ENCODE peak calls at places on chromosomes 4 and X, in nine cellular contexts. One of them, this sample, is unnamed.

GRCh38 chr4:94995684-94996394 is 238.1 kb downstream of the BMPR1B start:
- DNase-seq in tibial artery: no peak
- DNase-seq in neural progenitor cell: peak; percentile 82
- DNase-seq in GM23248: peak; percentile 56
- DNase-seq in transverse colon: no peak
- DNase-seq in cardiac muscle cell: peak; percentile 37
- DNase-seq in mesendoderm: peak; percentile 76
- DNase-seq in mucosa of descending colon: no peak
- DNase-seq in MM.1S: no peak
- DNase-seq in this sample: no peak

GRCh38 chrX:1443496-1444075 is 9.1 kb downstream of the ASMTL start:
- DNase-seq in tibial artery: no peak
- DNase-seq in neural progenitor cell: no peak
- DNase-seq in GM23248: no peak
- DNase-seq in transverse colon: no peak
- DNase-seq in cardiac muscle cell: no peak
- DNase-seq in mesendoderm: no peak
- DNase-seq in mucosa of descending colon: peak; percentile 25
- DNase-seq in MM.1S: no peak
- DNase-seq in this sample: peak; percentile 55

GRCh38 chr4:79917246-79917645 is 155.8 kb downstream of the ANTXR2 start:
- DNase-seq in tibial artery: no peak
- DNase-seq in neural progenitor cell: peak; percentile 66
- DNase-seq in GM23248: peak; percentile 66
- DNase-seq in transverse colon: peak; percentile 22
- DNase-seq in cardiac muscle cell: no peak
- DNase-seq in mesendoderm: peak; percentile 85
- DNase-seq in mucosa of descending colon: no peak
- DNase-seq in MM.1S: peak; percentile 45
- DNase-seq in this sample: no peak

GRCh38 chrX:24846551-24847170 is 152.9 kb downstream of the POLA1 start:
- DNase-seq in tibial artery: peak; percentile 29
- DNase-seq in neural progenitor cell: no peak
- DNase-seq in GM23248: peak; percentile 52
- DNase-seq in transverse colon: no peak
- DNase-seq in cardiac muscle cell: no peak
- DNase-seq in mesendoderm: no peak
- DNase-seq in mucosa of descending colon: no peak
- DNase-seq in MM.1S: no peak
- DNase-seq in this sample: no peak

GRCh38 chr4:81030617-81031388 is at the start of gene BMP3:
- DNase-seq in tibial artery: no peak
- DNase-seq in neural progenitor cell: peak; percentile 74
- DNase-seq in GM23248: peak; percentile 52
- DNase-seq in transverse colon: peak; percentile 73
- DNase-seq in cardiac muscle cell: peak; percentile 50
- DNase-seq in mesendoderm: peak; percentile 31
- DNase-seq in mucosa of descending colon: peak; percentile 57
- DNase-seq in MM.1S: no peak
- DNase-seq in this sample: no peak

GRCh38 chr4:151530783-151531182 is 121.8 kb downstream of the FHIP1A start:
- DNase-seq in tibial artery: no peak
- DNase-seq in neural progenitor cell: no peak
- DNase-seq in GM23248: peak; percentile 19
- DNase-seq in transverse colon: no peak
- DNase-seq in cardiac muscle cell: peak; percentile 12
- DNase-seq in mesendoderm: no peak
- DNase-seq in mucosa of descending colon: no peak
- DNase-seq in MM.1S: no peak
- DNase-seq in this sample: no peak

GRCh38 chr4:148445071-148445902 is 3.1 kb upstream of the NR3C2 start:
- DNase-seq in tibial artery: peak; percentile 44
- DNase-seq in neural progenitor cell: peak; percentile 85
- DNase-seq in GM23248: peak; percentile 42
- DNase-seq in transverse colon: peak; percentile 79
- DNase-seq in cardiac muscle cell: peak; percentile 62
- DNase-seq in mesendoderm: peak; percentile 44
- DNase-seq in mucosa of descending colon: peak; percentile 85
- DNase-seq in MM.1S: peak; percentile 55
- DNase-seq in this sample: peak; percentile 78

GRCh38 chr4:82710202-82710929 is 88.2 kb downstream of the SCD5 start:
- DNase-seq in tibial artery: no peak
- DNase-seq in neural progenitor cell: peak; percentile 18
- DNase-seq in GM23248: peak; percentile 9
- DNase-seq in transverse colon: no peak
- DNase-seq in cardiac muscle cell: no peak
- DNase-seq in mesendoderm: peak; percentile 93
- DNase-seq in mucosa of descending colon: no peak
- DNase-seq in MM.1S: no peak
- DNase-seq in this sample: no peak

GRCh38 chr4:87005690-87006461 is 71.1 kb downstream of the AFF1 start:
- DNase-seq in tibial artery: no peak
- DNase-seq in neural progenitor cell: peak; percentile 52
- DNase-seq in GM23248: peak; percentile 54
- DNase-seq in transverse colon: peak; percentile 34
- DNase-seq in cardiac muscle cell: peak; percentile 37
- DNase-seq in mesendoderm: peak; percentile 59
- DNase-seq in mucosa of descending colon: no peak
- DNase-seq in MM.1S: peak; percentile 75
- DNase-seq in this sample: no peak

GRCh38 chr4:22339491-22339890 is 176.4 kb downstream of the ADGRA3 start:
- DNase-seq in tibial artery: no peak
- DNase-seq in neural progenitor cell: no peak
- DNase-seq in GM23248: no peak
- DNase-seq in transverse colon: no peak
- DNase-seq in cardiac muscle cell: no peak
- DNase-seq in mesendoderm: no peak
- DNase-seq in mucosa of descending colon: no peak
- DNase-seq in MM.1S: no peak
- DNase-seq in this sample: no peak

GRCh38 chrX:39856472-39857121 is 241.2 kb downstream of the BCOR start:
- DNase-seq in tibial artery: no peak
- DNase-seq in neural progenitor cell: no peak
- DNase-seq in GM23248: no peak
- DNase-seq in transverse colon: no peak
- DNase-seq in cardiac muscle cell: no peak
- DNase-seq in mesendoderm: no peak
- DNase-seq in mucosa of descending colon: no peak
- DNase-seq in MM.1S: no peak
- DNase-seq in this sample: no peak

GRCh38 chr4:26074672-26075071 is 160.7 kb downstream of the SMIM20 start:
- DNase-seq in tibial artery: no peak
- DNase-seq in neural progenitor cell: no peak
- DNase-seq in GM23248: no peak
- DNase-seq in transverse colon: no peak
- DNase-seq in cardiac muscle cell: no peak
- DNase-seq in mesendoderm: peak; percentile 18
- DNase-seq in mucosa of descending colon: no peak
- DNase-seq in MM.1S: no peak
- DNase-seq in this sample: no peak

GRCh38 chr4:117400039-117400835 is 314.9 kb upstream of the TRAM1L1 start:
- DNase-seq in tibial artery: no peak
- DNase-seq in neural progenitor cell: no peak
- DNase-seq in GM23248: peak; percentile 7
- DNase-seq in transverse colon: no peak
- DNase-seq in cardiac muscle cell: no peak
- DNase-seq in mesendoderm: peak; percentile 51
- DNase-seq in mucosa of descending colon: no peak
- DNase-seq in MM.1S: no peak
- DNase-seq in this sample: no peak

GRCh38 chr4:3419836-3420605 is 21.7 kb upstream of the HGFAC start:
- DNase-seq in tibial artery: no peak
- DNase-seq in neural progenitor cell: no peak
- DNase-seq in GM23248: no peak
- DNase-seq in transverse colon: no peak
- DNase-seq in cardiac muscle cell: no peak
- DNase-seq in mesendoderm: no peak
- DNase-seq in mucosa of descending colon: no peak
- DNase-seq in MM.1S: no peak
- DNase-seq in this sample: peak; percentile 33

GRCh38 chr4:3860913-3861636 is 94.9 kb downstream of the ADRA2C start:
- DNase-seq in tibial artery: no peak
- DNase-seq in neural progenitor cell: no peak
- DNase-seq in GM23248: no peak
- DNase-seq in transverse colon: no peak
- DNase-seq in cardiac muscle cell: no peak
- DNase-seq in mesendoderm: no peak
- DNase-seq in mucosa of descending colon: no peak
- DNase-seq in MM.1S: no peak
- DNase-seq in this sample: no peak

GRCh38 chrX:31423575-31424284 is 351.9 kb upstream of the FTHL17 start:
- DNase-seq in tibial artery: peak; percentile 21
- DNase-seq in neural progenitor cell: peak; percentile 60
- DNase-seq in GM23248: peak; percentile 58
- DNase-seq in transverse colon: peak; percentile 19
- DNase-seq in cardiac muscle cell: peak; percentile 76
- DNase-seq in mesendoderm: peak; percentile 53
- DNase-seq in mucosa of descending colon: no peak
- DNase-seq in MM.1S: peak; percentile 22
- DNase-seq in this sample: no peak

GRCh38 chr4:7828011-7828720 is 111.5 kb downstream of the AFAP1 start:
- DNase-seq in tibial artery: peak; percentile 84
- DNase-seq in neural progenitor cell: no peak
- DNase-seq in GM23248: peak; percentile 98
- DNase-seq in transverse colon: peak; percentile 62
- DNase-seq in cardiac muscle cell: no peak
- DNase-seq in mesendoderm: peak; percentile 89
- DNase-seq in mucosa of descending colon: no peak
- DNase-seq in MM.1S: peak; percentile 61
- DNase-seq in this sample: peak; percentile 84

GRCh38 chr4:185467101-185467500 is 4.4 kb downstream of the CCDC110 start:
- DNase-seq in tibial artery: no peak
- DNase-seq in neural progenitor cell: no peak
- DNase-seq in GM23248: peak; percentile 59
- DNase-seq in transverse colon: no peak
- DNase-seq in cardiac muscle cell: no peak
- DNase-seq in mesendoderm: no peak
- DNase-seq in mucosa of descending colon: no peak
- DNase-seq in MM.1S: no peak
- DNase-seq in this sample: no peak

DNA sequence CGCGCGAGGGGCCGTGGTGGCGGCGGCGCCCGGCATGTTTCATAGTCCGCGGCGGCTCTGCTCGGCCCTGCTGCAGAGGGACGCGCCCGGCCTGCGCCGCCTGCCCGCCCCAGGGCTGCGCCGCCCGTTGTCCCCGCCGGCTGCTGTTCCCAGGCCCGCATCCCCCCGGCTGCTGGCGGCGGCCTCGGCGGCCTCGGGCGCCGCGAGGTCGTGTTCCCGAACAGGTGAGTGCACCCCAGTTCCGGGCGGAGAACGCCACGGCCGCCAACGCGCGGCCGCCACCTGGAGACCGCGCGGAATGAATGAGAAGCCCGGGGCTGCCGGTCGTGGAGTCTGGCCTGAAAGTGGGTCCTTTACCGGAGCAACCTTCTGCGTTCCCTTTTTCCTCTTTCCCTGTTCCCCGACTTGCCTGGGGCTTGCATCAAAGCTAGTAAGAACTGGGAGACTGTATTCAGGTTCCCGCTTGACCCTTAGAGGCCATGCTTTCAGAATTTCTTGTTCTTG is 419 bp downstream of the NOCT start:
- DNase-seq in tibial artery: peak; percentile 31
- DNase-seq in neural progenitor cell: no peak
- DNase-seq in GM23248: peak; percentile 61
- DNase-seq in transverse colon: peak; percentile 52
- DNase-seq in cardiac muscle cell: peak; percentile 61
- DNase-seq in mesendoderm: peak; percentile 53
- DNase-seq in mucosa of descending colon: peak; percentile 72
- DNase-seq in MM.1S: peak; percentile 66
- DNase-seq in this sample: no peak
- H3K4me1 ChIP-seq in tibial artery: peaks cover 7% of the 10 kb centered on the region
- H3K4me1 ChIP-seq in neural progenitor cell: peaks cover 25% of the 10 kb centered on the region
- H3K4me1 ChIP-seq in GM23248: peaks cover 46% of the 10 kb centered on the region
- H3K4me1 ChIP-seq in transverse colon: peaks cover 9% of the 10 kb centered on the region
- H3K4me1 ChIP-seq in cardiac muscle cell: peaks cover 13% of the 10 kb centered on the region
- H3K4me1 ChIP-seq in mesendoderm: peaks cover 20% of the 10 kb centered on the region
- H3K4me1 ChIP-seq in mucosa of descending colon: peaks cover 18% of the 10 kb centered on the region
- H3K4me1 ChIP-seq in MM.1S: peaks cover 17% of the 10 kb centered on the region
- H3K4me1 ChIP-seq in this sample: peaks cover 33% of the 10 kb centered on the region

GRCh38 chrX:47798861-47799260 is 37.8 kb upstream of the ZNF81 start:
- DNase-seq in tibial artery: no peak
- DNase-seq in neural progenitor cell: no peak
- DNase-seq in GM23248: no peak
- DNase-seq in transverse colon: no peak
- DNase-seq in cardiac muscle cell: no peak
- DNase-seq in mesendoderm: no peak
- DNase-seq in mucosa of descending colon: no peak
- DNase-seq in MM.1S: no peak
- DNase-seq in this sample: no peak
- H3K4me1 ChIP-seq in tibial artery: no peaks in the 10 kb centered on the region
- H3K4me1 ChIP-seq in neural progenitor cell: no peaks in the 10 kb centered on the region
- H3K4me1 ChIP-seq in GM23248: peaks cover 11% of the 10 kb centered on the region
- H3K4me1 ChIP-seq in transverse colon: no peaks in the 10 kb centered on the region
- H3K4me1 ChIP-seq in cardiac muscle cell: no peaks in the 10 kb centered on the region
- H3K4me1 ChIP-seq in mesendoderm: no peaks in the 10 kb centered on the region
- H3K4me1 ChIP-seq in mucosa of descending colon: no peaks in the 10 kb centered on the region
- H3K4me1 ChIP-seq in MM.1S: no peaks in the 10 kb centered on the region
- H3K4me1 ChIP-seq in this sample: no peaks in the 10 kb centered on the region

DNA sequence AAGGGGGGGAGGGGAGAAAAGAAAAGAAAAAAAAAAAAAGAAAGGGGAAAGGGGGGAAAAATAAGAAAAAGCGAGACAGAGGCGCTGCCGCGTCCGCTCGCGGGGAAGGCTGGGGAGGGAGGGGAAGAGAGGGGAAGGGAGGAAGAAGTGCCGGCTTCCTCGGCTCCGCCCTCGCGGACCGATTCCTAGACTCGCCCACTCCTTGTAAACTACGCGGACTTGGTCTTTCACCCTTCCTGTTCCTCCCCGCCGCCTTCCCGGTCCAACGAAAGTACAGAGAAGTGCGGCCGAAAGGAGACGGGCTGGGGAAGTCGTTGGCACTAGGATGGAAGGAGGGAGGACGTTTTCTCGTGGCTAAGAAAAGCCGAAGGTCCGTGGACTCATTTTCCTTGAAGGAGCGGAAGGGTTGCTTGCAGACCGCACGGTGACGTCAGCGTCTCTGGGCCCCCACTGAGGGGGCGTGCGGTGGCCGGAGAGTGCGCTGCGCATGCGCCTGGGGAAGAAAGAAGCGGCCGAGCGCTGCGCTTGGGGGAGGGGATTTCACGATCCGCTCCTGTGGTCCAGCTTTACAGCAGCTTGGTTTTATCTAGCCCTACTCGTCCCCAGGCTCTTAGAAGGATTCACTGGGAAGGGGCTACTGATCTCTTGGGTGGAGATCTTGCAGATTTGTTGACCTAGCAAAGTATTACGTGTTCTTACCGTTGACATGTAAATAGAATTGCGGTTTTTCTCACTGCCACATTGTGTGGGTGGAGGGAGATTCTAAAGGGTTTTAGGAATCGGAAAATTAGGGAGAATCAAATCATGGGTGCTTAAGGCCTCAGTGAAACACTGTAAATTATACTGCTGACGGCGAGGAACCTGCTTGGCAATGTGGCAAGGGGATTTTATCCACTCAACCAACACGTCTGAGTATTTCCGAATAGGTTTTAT is at the start of gene CCNI:
- DNase-seq in tibial artery: peak; percentile 94
- DNase-seq in neural progenitor cell: peak; percentile 99
- DNase-seq in GM23248: peak; percentile 99
- DNase-seq in transverse colon: peak; percentile 97
- DNase-seq in cardiac muscle cell: peak; percentile 98
- DNase-seq in mesendoderm: peak; percentile 99
- DNase-seq in mucosa of descending colon: peak; percentile 97
- DNase-seq in MM.1S: peak; percentile 97
- DNase-seq in this sample: peak; percentile 96
- H3K4me1 ChIP-seq in tibial artery: no peaks in the 10 kb centered on the region
- H3K4me1 ChIP-seq in neural progenitor cell: peaks cover 35% of the 10 kb centered on the region
- H3K4me1 ChIP-seq in GM23248: peaks cover 32% of the 10 kb centered on the region
- H3K4me1 ChIP-seq in transverse colon: peaks cover 26% of the 10 kb centered on the region
- H3K4me1 ChIP-seq in cardiac muscle cell: peaks cover 24% of the 10 kb centered on the region
- H3K4me1 ChIP-seq in mesendoderm: no peaks in the 10 kb centered on the region
- H3K4me1 ChIP-seq in mucosa of descending colon: peaks cover 24% of the 10 kb centered on the region
- H3K4me1 ChIP-seq in MM.1S: peaks cover 27% of the 10 kb centered on the region
- H3K4me1 ChIP-seq in this sample: peaks cover 53% of the 10 kb centered on the region

GRCh38 chrX:134604701-134605271 is 53.5 kb downstream of the PLAC1 start:
- DNase-seq in tibial artery: no peak
- DNase-seq in neural progenitor cell: no peak
- DNase-seq in GM23248: peak; percentile 51
- DNase-seq in transverse colon: no peak
- DNase-seq in cardiac muscle cell: peak; percentile 57
- DNase-seq in mesendoderm: peak; percentile 12
- DNase-seq in mucosa of descending colon: no peak
- DNase-seq in MM.1S: no peak
- DNase-seq in this sample: no peak
- H3K4me1 ChIP-seq in tibial artery: no peaks in the 10 kb centered on the region
- H3K4me1 ChIP-seq in neural progenitor cell: no peaks in the 10 kb centered on the region
- H3K4me1 ChIP-seq in GM23248: peaks cover 36% of the 10 kb centered on the region
- H3K4me1 ChIP-seq in transverse colon: peaks cover 3% of the 10 kb centered on the region
- H3K4me1 ChIP-seq in cardiac muscle cell: peaks cover 3% of the 10 kb centered on the region
- H3K4me1 ChIP-seq in mesendoderm: no peaks in the 10 kb centered on the region
- H3K4me1 ChIP-seq in mucosa of descending colon: no peaks in the 10 kb centered on the region
- H3K4me1 ChIP-seq in MM.1S: no peaks in the 10 kb centered on the region
- H3K4me1 ChIP-seq in this sample: peaks cover 5% of the 10 kb centered on the region

This sample was measured in suprapubic skin.